ENCODE peak calls at places on chromosomes 12 and 14, in eight cellular contexts. U is NCI-H748 treated with DMSO at 0.1 percent for 48 hours, E is hypothalamus, Y is T-helper 2 cell, D is stromal cell of bone marrow, P is endothelial cell of umbilical vein, Q is dermis blood vessel endothelial cell, S is AML-193. L is an unnamed sample.

GRCh38 chr14:54312166-54312801 is 84.5 kb upstream of the CDKN3 start:
- DNase-seq in U (no peak), E (no peak), Y (no peak), D (peak; percentile 77), P (peak; percentile 81), Q (peak; percentile 66), S (peak; percentile 10), L (no peak)

GRCh38 chr14:38290601-38291190 is 34.8 kb upstream of the CLEC14A start:
- DNase-seq in U (peak; percentile 14), E (no peak), Y (no peak), D (peak; percentile 60), P (peak; percentile 99), Q (peak; percentile 99), S (no peak), L (no peak)

GRCh38 chr14:49893309-49894213 is 679 bp downstream of the ARF6 start:
- DNase-seq in U (no peak), E (peak; percentile 61), Y (peak; percentile 79), D (no peak), P (peak; percentile 42), Q (peak; percentile 53), S (peak; percentile 12), L (peak; percentile 75)

GRCh38 chr14:67881225-67881624 is 61.6 kb downstream of the RAD51B start:
- DNase-seq in U (no peak), E (no peak), Y (no peak), D (no peak), P (peak; percentile 5), Q (peak; percentile 12), S (no peak), L (no peak)

GRCh38 chr12:75848533-75848932 is 183.0 kb downstream of the PHLDA1 start:
- DNase-seq in U (no peak), E (peak; percentile 25), Y (no peak), D (no peak), P (peak; percentile 62), Q (peak; percentile 35), S (no peak), L (no peak)

GRCh38 chr12:88570103-88570502 is 10.2 kb downstream of the KITLG start:
- DNase-seq in U (no peak), E (no peak), Y (no peak), D (peak; percentile 31), P (peak; percentile 42), Q (peak; percentile 63), S (no peak), L (no peak)

GRCh38 chr12:109358154-109358869 is 10.6 kb downstream of the MYO1H start:
- DNase-seq in U (no peak), E (no peak), Y (no peak), D (peak; percentile 36), P (peak; percentile 47), Q (peak; percentile 51), S (no peak), L (peak; percentile 55)

GRCh38 chr14:91997492-91997891 is 42.4 kb downstream of the TRIP11 start:
- DNase-seq in U (no peak), E (no peak), Y (no peak), D (no peak), P (peak; percentile 66), Q (peak; percentile 38), S (peak; percentile 28), L (peak; percentile 66)

GRCh38 chr12:62700091-62700490 is 233.5 kb downstream of the MON2 start:
- DNase-seq in U (no peak), E (no peak), Y (no peak), D (no peak), P (no peak), Q (no peak), S (no peak), L (no peak)

GRCh38 chr12:128951448-128951847 is 98.2 kb downstream of the GLT1D1 start:
- DNase-seq in U (no peak), E (no peak), Y (no peak), D (no peak), P (no peak), Q (no peak), S (no peak), L (no peak)

GRCh38 chr12:130186101-130186465 is 23.8 kb downstream of the FZD10 start:
- DNase-seq in U (no peak), E (no peak), Y (no peak), D (no peak), P (no peak), Q (no peak), S (no peak), L (no peak)

GRCh38 chr14:61959348-61959747 is 197.1 kb downstream of the SNAPC1 start:
- DNase-seq in U (no peak), E (no peak), Y (no peak), D (no peak), P (no peak), Q (no peak), S (no peak), L (no peak)